ENCODE peak calls at places on chromosomes 13 and 19, in four cellular contexts. Z is stomach, O is GM23338, W is heart right ventricle. E is an unnamed sample.

GRCh38 chr13:97108535-97108910 is 113.6 kb upstream of the MBNL2 start:
- DNase-seq in Z (no peak), O (no peak), W (no peak), E (no peak)

GRCh38 chr13:38577048-38577447 is 109.8 kb upstream of the FREM2 start:
- DNase-seq in Z (no peak), O (peak; percentile 43), W (no peak), E (no peak)

GRCh38 chr19:12838182-12838890 is at the start of gene MAST1:
- DNase-seq in Z (peak; percentile 50), O (peak; percentile 80), W (peak; percentile 25), E (no peak)

GRCh38 chr13:113759525-113760137 is 605 bp downstream of the TMEM255B start:
- DNase-seq in Z (peak; percentile 25), O (peak; percentile 31), W (peak; percentile 45), E (no peak)

GRCh38 chr13:110525328-110526319 is 35.9 kb downstream of the RAB20 start:
- DNase-seq in Z (no peak), O (no peak), W (peak; percentile 51), E (no peak)

GRCh38 chr13:38648912-38649311 is 38.0 kb upstream of the FREM2 start:
- DNase-seq in Z (no peak), O (no peak), W (no peak), E (no peak)

GRCh38 chr13:43942301-43942700 is 62.6 kb downstream of the LACC1 start:
- DNase-seq in Z (no peak), O (no peak), W (no peak), E (no peak)

GRCh38 chr19:3618144-3618810 is 8.3 kb downstream of the CACTIN start:
- DNase-seq in Z (peak; percentile 73), O (peak; percentile 79), W (peak; percentile 77), E (no peak)

GRCh38 chr13:102333320-102334181 is 68.3 kb downstream of the FGF14 start:
- DNase-seq in Z (no peak), O (peak; percentile 59), W (no peak), E (no peak)

GRCh38 chr19:31347828-31348314 is 1.4 kb downstream of the TSHZ3 start:
- DNase-seq in Z (no peak), O (no peak), W (no peak), E (peak; percentile 72)

GRCh38 chr13:23996456-23996855 is 99.2 kb upstream of the C1QTNF9B start:
- DNase-seq in Z (no peak), O (no peak), W (no peak), E (no peak)

GRCh38 chr19:45663800-45664199 is 4.2 kb upstream of the GIPR start:
- DNase-seq in Z (no peak), O (no peak), W (no peak), E (no peak)

GRCh38 chr13:45113809-45114208 is 6.5 kb upstream of the GTF2F2 start:
- DNase-seq in Z (no peak), O (no peak), W (no peak), E (no peak)

GRCh38 chr13:40624338-40624737 is 42.1 kb downstream of the FOXO1 start:
- DNase-seq in Z (no peak), O (no peak), W (no peak), E (no peak)

GRCh38 chr13:60169239-60170031 is 5.7 kb upstream of the DIAPH3 start:
- DNase-seq in Z (no peak), O (no peak), W (no peak), E (no peak)

GRCh38 chr19:57803594-57804325 is 11.0 kb downstream of the ZNF552 start:
- DNase-seq in Z (peak; percentile 43), O (peak; percentile 92), W (no peak), E (no peak)

GRCh38 chr13:111411186-111411858 is 90.9 kb downstream of the TEX29 start:
- DNase-seq in Z (no peak), O (peak; percentile 22), W (no peak), E (no peak)

GRCh38 chr13:102555914-102556553 is 40.8 kb upstream of the TPP2 start:
- DNase-seq in Z (no peak), O (peak; percentile 74), W (no peak), E (no peak)

GRCh38 chr13:114110091-114110829 is 22.2 kb downstream of the RASA3 start:
- DNase-seq in Z (peak; percentile 47), O (peak; percentile 50), W (no peak), E (no peak)

GRCh38 chr13:76505437-76505836 is 380.8 kb downstream of the KCTD12 start:
- DNase-seq in Z (no peak), O (no peak), W (no peak), E (no peak)

GRCh38 chr13:52127783-52128702 is 830 bp downstream of the NEK5 start:
- DNase-seq in Z (peak; percentile 67), O (peak; percentile 86), W (peak; percentile 16), E (no peak)

GRCh38 chr19:2683430-2683995 is 19.0 kb downstream of the GNG7 start:
- DNase-seq in Z (no peak), O (no peak), W (no peak), E (no peak)

GRCh38 chr13:107441279-107441678 is 774.1 kb downstream of the LIG4 start:
- DNase-seq in Z (no peak), O (no peak), W (no peak), E (no peak)

GRCh38 chr19:49362926-49363264 is 679 bp upstream of the TEAD2 start:
- DNase-seq in Z (peak; percentile 30), O (no peak), W (peak; percentile 51), E (no peak)

GRCh38 chr13:44816701-44817684 is 172.3 kb downstream of the NUFIP1 start:
- DNase-seq in Z (no peak), O (no peak), W (no peak), E (no peak)

GRCh38 chr19:50893047-50893737 is 18.0 kb downstream of the KLK4 start:
- DNase-seq in Z (no peak), O (peak; percentile 71), W (no peak), E (no peak)

GRCh38 chr19:31353826-31354225 is 4.6 kb upstream of the TSHZ3 start:
- DNase-seq in Z (no peak), O (peak; percentile 66), W (no peak), E (no peak)

GRCh38 chr13:80361883-80362327 is 21.0 kb upstream of the SPRY2 start:
- DNase-seq in Z (no peak), O (peak; percentile 60), W (no peak), E (no peak)

GRCh38 chr13:21518617-21519144 is 59.6 kb upstream of the ZDHHC20 start:
- DNase-seq in Z (no peak), O (no peak), W (no peak), E (no peak)

GRCh38 chr19:29775575-29775900 is 36.3 kb upstream of the CCNE1 start:
- DNase-seq in Z (no peak), O (peak; percentile 38), W (no peak), E (no peak)

GRCh38 chr19:33689138-33689746 is 67.5 kb downstream of the CHST8 start:
- DNase-seq in Z (no peak), O (no peak), W (no peak), E (no peak)

GRCh38 chr13:53240316-53240715 is 211.7 kb downstream of the OLFM4 start:
- DNase-seq in Z (no peak), O (no peak), W (no peak), E (no peak)

GRCh38 chr13:49248433-49249002 is 793 bp downstream of the CDADC1 start:
- DNase-seq in Z (no peak), O (no peak), W (no peak), E (no peak)

GRCh38 chr19:4678881-4679379 is 8.8 kb upstream of the MYDGF start:
- DNase-seq in Z (no peak), O (peak; percentile 98), W (no peak), E (no peak)

GRCh38 chr13:98537306-98537705 is 39.6 kb downstream of the STK24 start:
- DNase-seq in Z (no peak), O (no peak), W (no peak), E (no peak)

GRCh38 chr13:98533912-98534311 is 43.0 kb downstream of the STK24 start:
- DNase-seq in Z (no peak), O (no peak), W (no peak), E (no peak)

GRCh38 chr13:98536729-98537128 is 40.2 kb downstream of the STK24 start:
- DNase-seq in Z (no peak), O (no peak), W (no peak), E (no peak)

GRCh38 chr13:98534821-98535220 is 42.1 kb downstream of the STK24 start:
- DNase-seq in Z (no peak), O (no peak), W (no peak), E (no peak)

GRCh38 chr13:98535501-98536357 is 41.2 kb downstream of the STK24 start:
- DNase-seq in Z (no peak), O (no peak), W (no peak), E (no peak)
- H3K27ac ChIP-seq in Z (peak overlapping the region; percentile 5), O (no peak overlapping the region), W (no peak overlapping the region), E (no peak overlapping the region)

DNA sequence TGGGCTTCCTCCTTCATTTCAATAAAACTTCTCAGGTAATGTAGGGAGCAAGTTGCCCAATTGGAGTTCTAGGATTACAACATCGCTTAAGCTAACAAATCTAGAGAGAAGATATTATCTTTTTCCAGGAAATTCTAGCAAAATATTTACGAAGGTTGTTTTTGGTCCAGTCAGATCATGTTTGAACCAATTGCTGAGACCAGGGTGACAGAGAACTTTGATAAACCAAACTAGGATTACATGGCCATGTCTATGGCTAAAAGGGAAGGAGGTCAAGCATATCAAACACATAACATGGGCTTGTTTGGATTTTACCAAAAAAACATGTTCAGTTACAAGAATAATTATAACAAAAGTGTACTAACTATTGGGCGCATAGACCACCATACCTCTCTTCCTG is 442.4 kb upstream of the SGCG start:
- DNase-seq in Z (no peak), O (no peak), W (no peak), E (no peak)
- TF ChIP-seq CTCF in Z (no peak), O (no peak), W (no peak), E (no peak)

GRCh38 chr19:53870485-53870844 is 2.8 kb downstream of the MYADM start:
- DNase-seq in Z (peak; percentile 60), O (no peak), W (no peak), E (no peak)
- H3K4me3 ChIP-seq in Z (peak overlapping the region; percentile 68), O (peak overlapping the region; percentile 99), W (no peak overlapping the region), E (peak overlapping the region; percentile 96)

GRCh38 chr19:44149776-44150175 is 8.4 kb downstream of the ZNF234 start:
- DNase-seq in Z (no peak), O (no peak), W (no peak), E (no peak)
- H3K27ac ChIP-seq in Z (no peak overlapping the region), O (no peak overlapping the region), W (peak overlapping the region; percentile 46), E (no peak overlapping the region)